ENCODE peak calls at places on chromosome 21, in nine cellular contexts. R is HCT116; T is adipocyte; D is mesenchymal stem cell; F is left ventricle myocardium inferior; Z is cardiac muscle cell; E is CD8-positive, alpha-beta memory T cell; Y is BJ; C is GM23338. S is an unnamed sample. For H3K36me3, the result is how much of the 10 kb centered on the place peaks cover.

GRCh38 chr21:44300262-44300959 is 558 bp downstream of the PFKL start:
- DNase-seq in D (peak), R (no peak), F (peak), Y (no peak), T (peak), E (peak), Z (peak), C (peak), S (no peak)

GRCh38 chr21:40204956-40205355 is 337.7 kb downstream of the PCP4 start:
- DNase-seq in C (no peak), E (no peak), R (no peak), F (no peak), Y (no peak), T (no peak), D (no peak), Z (no peak), S (no peak)

GRCh38 chr21:46208761-46209721 is 19.5 kb downstream of the LSS start:
- DNase-seq in F (no peak), R (no peak), E (no peak), T (no peak), Z (no peak), C (no peak), Y (no peak), D (no peak), S (no peak)

GRCh38 chr21:35368326-35368725 is 319.2 kb upstream of the RUNX1 start:
- DNase-seq in Z (no peak), E (no peak), D (no peak), F (no peak), C (no peak), T (no peak), Y (no peak), R (no peak), S (no peak)

GRCh38 chr21:16076465-16076864 is 346.7 kb downstream of the USP25 start:
- DNase-seq in D (no peak), C (no peak), Z (no peak), R (no peak), T (no peak), Y (no peak), F (no peak), E (no peak), S (no peak)

GRCh38 chr21:29174607-29175013 is 44.2 kb downstream of the MAP3K7CL start:
- DNase-seq in C (no peak), R (no peak), Y (no peak), D (no peak), T (no peak), F (no peak), Z (no peak), E (no peak), S (no peak)

GRCh38 chr21:28334407-28334806 is 658.3 kb downstream of the LTN1 start:
- DNase-seq in R (no peak), C (no peak), Y (no peak), D (no peak), E (no peak), T (no peak), F (no peak), Z (no peak), S (no peak)

GRCh38 chr21:39850333-39850732 is 16.9 kb upstream of the PCP4 start:
- DNase-seq in Y (no peak), F (no peak), C (no peak), T (no peak), D (no peak), R (no peak), Z (no peak), E (no peak), S (no peak)

GRCh38 chr21:43893536-43894205 is 28.6 kb downstream of the AGPAT3 start:
- DNase-seq in T (no peak), Z (peak), Y (no peak), C (no peak), F (no peak), D (no peak), E (no peak), R (no peak), S (no peak)

GRCh38 chr21:45427331-45428271 is 22.6 kb downstream of the COL18A1 start:
- DNase-seq in E (no peak), F (peak), Z (no peak), T (peak), R (peak), Y (peak), D (peak), C (peak), S (peak)

GRCh38 chr21:45316871-45317400 is 29.2 kb upstream of the POFUT2 start:
- DNase-seq in C (no peak), Z (no peak), F (peak), Y (no peak), R (no peak), D (no peak), T (no peak), E (no peak), S (no peak)

GRCh38 chr21:21860888-21861287 is 862.7 kb downstream of the NCAM2 start:
- DNase-seq in T (peak), F (no peak), C (no peak), Y (no peak), R (no peak), D (peak), E (no peak), Z (no peak), S (no peak)

GRCh38 chr21:44764319-44765230 is 37.0 kb downstream of the UBE2G2 start:
- DNase-seq in F (no peak), R (no peak), T (no peak), D (no peak), Z (no peak), C (no peak), Y (no peak), E (no peak), S (no peak)

GRCh38 chr21:46376231-46376628 is 52.3 kb downstream of the PCNT start:
- DNase-seq in Y (no peak), C (no peak), R (no peak), Z (no peak), T (no peak), E (no peak), D (no peak), F (no peak), S (no peak)

GRCh38 chr21:45458281-45459170 is 53.6 kb downstream of the COL18A1 start:
- DNase-seq in T (no peak), Z (no peak), Y (no peak), R (no peak), F (peak), D (no peak), C (no peak), E (no peak), S (no peak)

GRCh38 chr21:44940116-44940631 is 345 bp downstream of the SLX9 start:
- DNase-seq in C (peak), T (peak), D (peak), Y (no peak), R (no peak), Z (peak), E (no peak), F (no peak), S (no peak)

GRCh38 chr21:40129809-40130208 is 262.6 kb downstream of the PCP4 start:
- DNase-seq in D (no peak), E (no peak), F (no peak), T (no peak), R (no peak), C (no peak), Z (no peak), Y (no peak), S (no peak)

GRCh38 chr21:30083120-30083945 is 83.3 kb downstream of the CLDN17 start:
- DNase-seq in Y (no peak), D (no peak), E (no peak), T (no peak), C (peak), R (no peak), F (no peak), Z (no peak), S (no peak)

GRCh38 chr21:41745971-41746743 is 20.7 kb downstream of the RIPK4 start:
- DNase-seq in E (no peak), R (no peak), T (no peak), C (peak), Y (no peak), Z (no peak), F (no peak), D (no peak), S (no peak)

GRCh38 chr21:10639123-10639522 is 117.7 kb downstream of the TPTE start:
- DNase-seq in Y (no peak), E (no peak), R (no peak), C (no peak), D (no peak), F (no peak), Z (no peak), T (no peak), S (no peak)

GRCh38 chr21:29953072-29953471 is 13.3 kb upstream of the GRIK1 start:
- DNase-seq in R (no peak), F (no peak), E (no peak), C (peak), Z (peak), T (no peak), Y (no peak), D (no peak), S (no peak)

GRCh38 chr21:17388226-17388625 is 124.6 kb upstream of the CXADR start:
- DNase-seq in C (peak), D (no peak), T (no peak), E (no peak), R (no peak), F (no peak), Z (no peak), Y (no peak), S (no peak)

GRCh38 chr21:36325373-36326010 is 5.5 kb downstream of the MORC3 start:
- DNase-seq in T (no peak), R (no peak), F (no peak), Z (no peak), D (no peak), E (no peak), Y (no peak), C (no peak), S (no peak)

GRCh38 chr21:40846566-40847411 is at the start of gene DSCAM:
- DNase-seq in F (no peak), E (no peak), C (peak), T (peak), D (no peak), Z (peak), Y (no peak), R (no peak), S (no peak)

GRCh38 chr21:44817914-44818635 is at the start of gene SUMO3:
- DNase-seq in E (peak), Z (peak), D (peak), T (peak), F (peak), C (peak), Y (no peak), R (no peak), S (no peak)

GRCh38 chr21:28763809-28764418 is 228.8 kb downstream of the LTN1 start:
- DNase-seq in Y (no peak), D (no peak), Z (no peak), R (no peak), T (no peak), F (no peak), C (no peak), E (no peak), S (no peak)

GRCh38 chr21:44593598-44594405 is 1.5 kb upstream of the KRTAP10-6 start:
- DNase-seq in D (peak), F (no peak), E (no peak), C (peak), R (no peak), T (peak), Z (peak), Y (no peak), S (no peak)

GRCh38 chr21:15367061-15367626 is 302.3 kb upstream of the NRIP1 start:
- DNase-seq in F (no peak), C (peak), Y (no peak), Z (no peak), R (no peak), T (no peak), E (no peak), D (no peak), S (peak)

GRCh38 chr21:46500224-46500861 is 41.7 kb downstream of the DIP2A start:
- DNase-seq in T (no peak), Y (no peak), D (peak), E (peak), Z (no peak), F (no peak), R (no peak), C (no peak), S (no peak)

GRCh38 chr21:40421121-40421520 is 425.8 kb downstream of the DSCAM start:
- DNase-seq in C (no peak), Z (no peak), R (no peak), Y (no peak), F (no peak), E (no peak), D (no peak), T (no peak), S (no peak)

GRCh38 chr21:36430841-36431240 is 45.6 kb downstream of the CHAF1B start:
- DNase-seq in F (no peak), Y (no peak), Z (no peak), E (no peak), T (no peak), D (peak), C (no peak), R (no peak), S (no peak)

GRCh38 chr21:35825954-35826353 is 234.4 kb downstream of the SETD4 start:
- DNase-seq in Y (no peak), C (no peak), F (no peak), Z (no peak), R (no peak), E (no peak), D (no peak), T (no peak), S (no peak)

GRCh38 chr21:30268608-30269197 is 14.0 kb downstream of the KRTAP24-1 start:
- DNase-seq in Z (peak), R (no peak), C (peak), E (no peak), D (no peak), F (no peak), Y (no peak), T (no peak), S (no peak)

GRCh38 chr21:45290948-45291612 is 3.4 kb upstream of the POFUT2 start:
- DNase-seq in F (no peak), T (no peak), D (peak), C (no peak), R (no peak), Z (no peak), E (no peak), Y (no peak), S (no peak)

GRCh38 chr21:28516996-28517592 is 475.6 kb downstream of the LTN1 start:
- DNase-seq in Z (peak), T (no peak), C (peak), E (peak), D (peak), Y (no peak), R (no peak), F (peak), S (peak)

GRCh38 chr21:46006547-46007497 is 25.3 kb downstream of the COL6A1 start:
- DNase-seq in Z (no peak), F (no peak), Y (no peak), D (no peak), R (no peak), E (no peak), T (no peak), C (no peak), S (no peak)

GRCh38 chr21:26632691-26633090 is 59.6 kb upstream of the CYYR1 start:
- DNase-seq in C (no peak), E (no peak), Y (no peak), Z (no peak), T (no peak), D (no peak), R (no peak), F (no peak), S (no peak)

GRCh38 chr21:17492415-17493168 is 20.3 kb upstream of the CXADR start:
- DNase-seq in Y (no peak), C (no peak), D (no peak), R (no peak), E (no peak), T (no peak), F (no peak), Z (no peak), S (no peak)

GRCh38 chr21:29475329-29475728 is 176.6 kb downstream of the BACH1 start:
- DNase-seq in Y (no peak), C (no peak), D (no peak), R (no peak), F (no peak), E (no peak), T (no peak), Z (no peak), S (no peak)

GRCh38 chr21:26572668-26573381 is at the start of gene CYYR1:
- DNase-seq in F (peak), T (peak), C (peak), E (no peak), D (peak), R (no peak), Z (peak), Y (no peak), S (no peak)

GRCh38 chr21:34166468-34166867 is 93.1 kb downstream of the MRPS6 start:
- DNase-seq in R (no peak), F (no peak), Y (no peak), D (peak), Z (no peak), T (no peak), C (peak), E (no peak), S (no peak)
- H3K4me3 ChIP-seq in R (no peak), F (no peak), Y (no peak), D (no peak), Z (no peak), T (peak), C (no peak), E (no peak), S (no peak)

DNA sequence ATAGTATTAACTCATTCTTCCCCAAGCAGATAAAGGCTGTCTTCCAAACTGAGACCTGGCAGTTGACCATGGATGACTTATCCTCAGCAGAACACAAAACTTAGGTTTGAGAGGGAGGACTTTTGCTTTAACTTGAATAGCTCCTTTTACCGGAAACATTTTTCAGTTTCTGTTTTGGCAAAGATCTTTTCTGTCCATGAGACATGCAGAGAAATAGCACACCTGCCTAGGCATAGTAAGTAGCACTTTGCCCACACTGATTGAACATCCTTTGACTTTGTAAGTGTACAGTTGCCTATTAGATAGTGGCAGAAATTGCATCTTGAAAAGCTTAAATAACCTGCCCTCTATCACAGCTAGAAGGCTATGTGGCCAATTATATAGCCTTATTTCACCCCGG is 1962.5 kb downstream of the MRPL39 start:
- DNase-seq in T (no peak), E (no peak), Y (no peak), D (no peak), F (no peak), Z (no peak), C (no peak), R (no peak), S (no peak)
- H3K36me3 ChIP-seq in T (under half), E (under half), Y (under half), D (under half), F (under half), Z (under half), C (under half), R (under half), S (under half)

DNA sequence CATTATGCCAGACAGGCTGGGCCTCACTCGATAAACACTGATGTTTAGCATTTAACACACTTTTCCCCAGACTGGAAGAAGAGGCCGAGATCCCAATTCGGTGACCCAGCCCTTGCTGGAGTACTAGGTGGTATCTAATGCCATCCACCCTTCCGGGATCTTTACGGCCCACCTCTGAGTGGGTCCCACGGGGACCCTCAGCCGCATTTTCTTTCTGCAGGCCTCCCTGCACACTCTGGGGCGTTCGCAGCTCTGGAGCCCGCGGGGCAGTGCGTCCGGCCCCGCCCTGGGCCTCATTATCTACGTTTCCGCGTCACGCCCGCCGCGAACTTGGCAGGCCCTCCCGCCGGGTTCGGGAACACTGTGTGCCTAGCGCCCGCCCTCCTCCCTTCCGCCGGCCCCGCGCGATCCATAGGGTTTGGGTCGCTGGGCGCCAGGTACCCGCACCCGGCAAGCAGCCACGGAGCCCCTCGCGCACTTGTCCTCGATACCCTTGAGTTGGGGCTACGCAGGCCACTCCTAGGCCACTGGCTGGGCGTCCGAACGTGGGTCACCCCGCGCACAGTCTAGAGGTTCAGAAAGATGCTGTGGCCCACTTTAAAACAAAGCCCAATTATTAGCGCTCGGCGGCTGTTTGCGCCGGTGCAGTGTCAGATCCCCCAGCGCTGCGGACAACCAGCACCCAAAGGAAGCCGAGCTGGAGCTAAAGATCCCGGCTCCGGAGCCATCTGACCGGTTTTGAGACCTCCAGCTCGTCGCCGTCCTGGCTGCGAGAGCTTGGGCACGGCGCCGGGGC is 942 bp upstream of the EVA1C start:
- DNase-seq in R (no peak), C (peak), Y (no peak), Z (peak), E (peak), D (peak), T (peak), F (peak), S (no peak)
- H3K4me3 ChIP-seq in R (peak), C (peak), Y (peak), Z (peak), E (peak), D (peak), T (peak), F (peak), S (peak)

GRCh38 chr21:42855143-42855936 is 24.0 kb downstream of the WDR4 start:
- DNase-seq in T (no peak), C (no peak), D (no peak), E (no peak), Z (no peak), F (no peak), Y (no peak), R (no peak), S (no peak)
- H3K36me3 ChIP-seq in T (half or more), C (under half), D (half or more), E (under half), Z (under half), F (half or more), Y (under half), R (under half), S (half or more)

GRCh38 chr21:38266732-38267131 is 9.9 kb downstream of the KCNJ15 start:
- DNase-seq in Z (no peak), E (no peak), D (peak), Y (no peak), R (no peak), F (no peak), C (no peak), T (no peak), S (no peak)

GRCh38 chr21:38268859-38269566 is 12.2 kb downstream of the KCNJ15 start:
- DNase-seq in C (no peak), D (no peak), Y (no peak), F (no peak), Z (no peak), E (no peak), R (no peak), T (no peak), S (no peak)

GRCh38 chr21:38267136-38267535 is 10.3 kb downstream of the KCNJ15 start:
- DNase-seq in T (no peak), F (no peak), E (no peak), Z (no peak), C (no peak), D (no peak), Y (no peak), R (no peak), S (no peak)

GRCh38 chr21:38269567-38269917 is 12.8 kb downstream of the KCNJ15 start:
- DNase-seq in T (no peak), F (no peak), R (no peak), Z (no peak), D (peak), E (no peak), Y (no peak), C (peak), S (no peak)

DNA sequence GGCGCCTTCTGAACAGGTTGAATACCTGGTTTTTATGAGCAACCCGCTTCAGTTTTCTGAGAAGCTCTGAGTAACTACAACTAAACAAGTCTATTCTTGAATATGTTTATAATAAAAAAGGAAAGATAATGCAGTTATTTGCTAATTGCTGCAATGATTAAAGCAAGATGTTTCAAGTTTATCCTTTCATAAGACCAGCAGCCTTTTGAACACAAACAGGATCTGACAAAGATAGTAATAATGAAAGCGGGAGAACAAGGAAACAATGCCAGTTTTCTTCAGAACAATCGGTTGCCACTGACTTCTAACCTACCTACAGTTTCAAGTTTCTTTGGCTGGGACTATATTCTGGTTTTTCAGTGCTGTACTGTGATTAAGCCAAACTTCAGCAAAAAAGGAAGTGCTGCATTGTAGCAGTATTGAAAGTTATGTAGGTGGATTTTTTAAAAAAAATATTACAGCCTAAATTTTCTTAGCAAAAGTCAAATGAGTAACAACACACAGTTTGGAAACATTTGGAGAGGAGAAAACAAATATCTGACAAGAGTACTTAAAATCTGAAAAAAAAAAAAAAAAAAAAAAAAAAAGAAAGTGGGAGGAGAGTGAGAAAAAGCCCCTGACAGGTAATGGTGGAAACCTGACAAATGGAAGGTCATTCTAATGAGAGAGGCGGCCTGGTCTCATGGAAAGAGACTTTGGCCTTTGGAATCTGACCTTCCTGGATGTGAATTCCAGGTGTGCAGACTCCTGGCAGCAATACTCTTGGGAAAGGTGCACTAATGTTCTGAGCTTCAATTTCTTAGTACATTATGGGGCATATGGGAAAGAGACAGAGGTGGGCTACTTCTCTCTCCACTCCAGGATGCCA is 11.4 kb downstream of the KCNJ15 start:
- DNase-seq in F (no peak), T (peak), C (no peak), Z (no peak), R (no peak), Y (no peak), D (no peak), E (no peak), S (no peak)
- H3K4me3 ChIP-seq in F (no peak), T (peak), C (no peak), Z (no peak), R (no peak), Y (no peak), D (no peak), E (no peak), S (no peak)

S was measured in iPS DF 6.9.